ENCODE peak calls at places on chromosome X, in six cellular contexts. S is GM13976, Z is foreskin fibroblast, B is coronary artery, Q is omental fat pad, T is cardiac muscle cell. L is an unnamed sample.

GRCh38 chrX:24242649-24243556 is 71.0 kb downstream of the SUPT20HL2 start:
- DNase-seq in S (peak), Z (peak), B (peak), Q (no peak), T (peak), L (no peak)

GRCh38 chrX:149830192-149830873 is 48.6 kb downstream of the MAGEA9 start:
- DNase-seq in S (no peak), Z (peak), B (no peak), Q (no peak), T (peak), L (no peak)

GRCh38 chrX:80747832-80748231 is 61.8 kb downstream of the BRWD3 start:
- DNase-seq in S (no peak), Z (peak), B (no peak), Q (no peak), T (no peak), L (no peak)

GRCh38 chrX:110733166-110733565 is 62.5 kb downstream of the CHRDL1 start:
- DNase-seq in S (no peak), Z (peak), B (no peak), Q (no peak), T (no peak), L (no peak)

GRCh38 chrX:69615323-69615722 is 590 bp upstream of the EDA start:
- DNase-seq in S (no peak), Z (no peak), B (no peak), Q (no peak), T (no peak), L (no peak)

GRCh38 chrX:153781428-153782047 is 697 bp downstream of the SRPK3 start:
- DNase-seq in S (no peak), Z (peak), B (no peak), Q (no peak), T (no peak), L (no peak)

GRCh38 chrX:70253377-70254062 is 6.5 kb downstream of the P2RY4 start:
- DNase-seq in S (no peak), Z (no peak), B (no peak), Q (no peak), T (no peak), L (no peak)

GRCh38 chrX:15853586-15854079 is 980 bp downstream of the AP1S2 start:
- DNase-seq in S (no peak), Z (peak), B (no peak), Q (no peak), T (peak), L (no peak)

GRCh38 chrX:131621650-131622049 is 77.8 kb downstream of the OR13H1 start:
- DNase-seq in S (no peak), Z (peak), B (no peak), Q (no peak), T (no peak), L (no peak)

GRCh38 chrX:111868726-111869638 is 7.0 kb upstream of the TRPC5OS start:
- DNase-seq in S (peak), Z (no peak), B (no peak), Q (no peak), T (peak), L (peak)

GRCh38 chrX:155612312-155613224 is at the start of gene TMLHE:
- DNase-seq in S (peak), Z (peak), B (peak), Q (no peak), T (peak), L (no peak)

GRCh38 chrX:68894513-68895338 is 65.9 kb downstream of the EFNB1 start:
- DNase-seq in S (no peak), Z (peak), B (no peak), Q (no peak), T (peak), L (no peak)

GRCh38 chrX:18887177-18887820 is 96.6 kb downstream of the PHKA2 start:
- DNase-seq in S (no peak), Z (no peak), B (no peak), Q (no peak), T (peak), L (no peak)

GRCh38 chrX:71475906-71476305 is 57.0 kb upstream of the OGT start:
- DNase-seq in S (no peak), Z (no peak), B (no peak), Q (no peak), T (peak), L (no peak)

GRCh38 chrX:120205816-120206753 is 44.5 kb upstream of the ZBTB33 start:
- DNase-seq in S (no peak), Z (no peak), B (no peak), Q (no peak), T (no peak), L (no peak)

GRCh38 chrX:21940356-21940829 is at the start of gene SMS:
- DNase-seq in S (peak), Z (peak), B (peak), Q (no peak), T (peak), L (no peak)

GRCh38 chrX:48516987-48517386 is 4.6 kb upstream of the EBP start:
- DNase-seq in S (no peak), Z (no peak), B (no peak), Q (no peak), T (no peak), L (no peak)

GRCh38 chrX:155864655-155865054 is 16.5 kb upstream of the VAMP7 start:
- DNase-seq in S (no peak), Z (no peak), B (no peak), Q (no peak), T (peak), L (no peak)

GRCh38 chrX:131677655-131678628 is 134.1 kb downstream of the OR13H1 start:
- DNase-seq in S (peak), Z (peak), B (no peak), Q (no peak), T (peak), L (no peak)

GRCh38 chrX:40064055-40064597 is 33.6 kb downstream of the BCOR start:
- DNase-seq in S (no peak), Z (no peak), B (no peak), Q (no peak), T (no peak), L (no peak)

GRCh38 chrX:17456526-17456925 is 81.5 kb downstream of the NHS start:
- DNase-seq in S (no peak), Z (no peak), B (no peak), Q (no peak), T (no peak), L (no peak)

GRCh38 chrX:25017667-25018247 is 2.0 kb upstream of the ARX start:
- DNase-seq in S (no peak), Z (no peak), B (no peak), Q (no peak), T (no peak), L (no peak)

GRCh38 chrX:36199926-36200325 is 280.4 kb downstream of the CFAP47 start:
- DNase-seq in S (no peak), Z (no peak), B (no peak), Q (no peak), T (no peak), L (no peak)

GRCh38 chrX:134932528-134933217 is 58.1 kb upstream of the SMIM10 start:
- DNase-seq in S (no peak), Z (peak), B (no peak), Q (no peak), T (peak), L (no peak)

DNA sequence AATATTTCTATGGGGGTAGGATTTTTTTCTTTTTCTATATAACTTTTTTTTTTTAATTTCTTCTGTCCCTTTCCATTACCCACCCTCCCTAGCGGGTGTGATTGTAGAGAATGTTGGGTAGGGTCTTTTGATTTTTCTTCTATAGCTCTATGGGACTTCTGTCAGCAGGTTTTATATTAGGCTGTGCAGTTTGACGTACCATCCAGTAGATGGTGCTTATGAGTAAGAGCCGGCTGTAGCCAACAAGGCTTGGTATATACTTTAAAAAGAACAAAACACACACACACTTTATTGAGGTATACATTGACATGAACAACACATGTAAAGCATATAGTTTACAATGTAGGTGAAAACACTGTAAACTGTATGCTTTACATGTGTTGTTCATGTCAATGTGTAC is 247.9 kb upstream of the POF1B start:
- DNase-seq in S (no peak), Z (no peak), B (no peak), Q (no peak), T (no peak), L (no peak)
- TF ChIP-seq CTCF in S (peak), Z (peak), B (no peak), Q (no peak), T (no peak), L (no peak)

GRCh38 chrX:130172127-130172834 is 519 bp downstream of the RAB33A start:
- DNase-seq in S (no peak), Z (no peak), B (no peak), Q (no peak), T (no peak), L (no peak)

GRCh38 chrX:130176354-130176776 is 4.6 kb downstream of the RAB33A start:
- DNase-seq in S (peak), Z (peak), B (no peak), Q (no peak), T (no peak), L (no peak)

GRCh38 chrX:130174937-130175336 is 3.2 kb downstream of the RAB33A start:
- DNase-seq in S (no peak), Z (no peak), B (no peak), Q (no peak), T (no peak), L (no peak)

GRCh38 chrX:130173190-130173895 is 1.6 kb downstream of the RAB33A start:
- DNase-seq in S (peak), Z (peak), B (no peak), Q (peak), T (peak), L (no peak)

DNA sequence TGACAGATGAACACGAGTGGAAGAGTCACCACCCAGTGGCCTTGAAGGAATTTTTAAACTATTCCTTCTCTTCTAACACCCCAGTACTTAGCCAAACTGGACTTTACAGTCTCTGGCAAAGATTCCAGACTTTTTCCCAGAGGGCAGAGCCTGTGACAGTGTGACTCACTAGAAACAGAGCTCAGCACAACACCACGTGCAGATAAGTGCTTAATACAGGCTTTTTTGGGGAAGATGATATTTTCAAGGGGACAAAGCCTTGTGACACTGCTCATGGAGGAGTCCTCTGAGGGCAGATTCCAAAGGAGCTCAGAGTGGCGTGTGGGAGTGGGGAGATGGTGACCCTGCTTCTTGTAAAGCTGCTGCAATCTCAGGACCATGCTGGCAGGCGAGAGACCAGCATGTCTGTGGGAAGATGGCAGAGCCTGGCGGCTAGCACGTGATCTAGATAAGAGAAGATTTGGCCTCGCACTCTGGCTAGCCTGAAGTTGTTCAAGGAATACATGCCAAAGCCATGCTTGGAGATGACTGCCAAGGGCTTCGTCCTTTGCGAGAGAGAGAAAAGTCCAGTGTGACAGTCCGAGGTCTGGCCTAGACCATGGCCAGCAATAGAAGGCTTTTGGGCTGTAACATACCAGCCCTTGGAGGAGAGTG is 2.4 kb downstream of the RAB33A start:
- DNase-seq in S (no peak), Z (peak), B (no peak), Q (no peak), T (peak), L (no peak)
- TF ChIP-seq CTCF in S (no peak), Z (no peak), B (no peak), Q (no peak), T (no peak), L (no peak)

GRCh38 chrX:9882669-9883446 is 84.3 kb upstream of the CLDN34 start:
- DNase-seq in S (no peak), Z (no peak), B (no peak), Q (no peak), T (peak), L (no peak)
- TF ChIP-seq CTCF in S (no peak), Z (no peak), B (no peak), Q (no peak), T (peak), L (no peak)

DNA sequence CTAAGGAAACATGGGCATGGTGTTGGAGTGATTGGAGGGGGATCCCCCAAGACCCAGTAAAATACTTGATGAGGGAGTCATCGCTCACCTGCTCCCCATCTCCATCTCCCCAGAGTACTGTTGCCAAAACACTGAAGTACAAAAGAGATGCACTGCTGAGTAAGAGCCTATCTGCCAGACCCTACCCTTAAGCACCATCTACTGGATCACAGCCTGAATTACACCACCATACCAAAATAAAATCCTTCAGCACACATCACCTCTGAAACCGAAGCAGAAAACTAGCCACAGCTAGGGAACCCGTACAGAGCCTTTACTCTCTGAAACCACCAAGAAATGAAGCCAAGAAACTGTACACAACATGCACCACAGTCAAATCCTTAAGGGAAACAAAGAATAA is 466.3 kb upstream of the ACTRT1 start:
- DNase-seq in S (no peak), Z (no peak), B (no peak), Q (no peak), T (no peak), L (no peak)
- TF ChIP-seq CTCF in S (no peak), Z (no peak), B (no peak), Q (no peak), T (no peak), L (peak)